ENCODE peak calls at places on chromosome 21, in four cellular contexts. One of them, this sample, is unnamed.

GRCh38 chr21:14699433-14700410 is 153.6 kb upstream of the SAMSN1 start:
- DNase-seq in hypothalamus: no peak
- DNase-seq in fibroblast of the conjunctiva: no peak
- DNase-seq in stimulated activated CD8-positive, alpha-beta memory T cell treated with anti-CD3 and anti-CD28 coated beads, Interleukin-12 subunit alpha, Interleukin-12 subunit beta, amount 100 ng/mL, for 4 hours: no peak
- DNase-seq in this sample: no peak

GRCh38 chr21:27769763-27770162 is 802.9 kb upstream of the ADAMTS5 start:
- DNase-seq in hypothalamus: no peak
- DNase-seq in fibroblast of the conjunctiva: no peak
- DNase-seq in stimulated activated CD8-positive, alpha-beta memory T cell treated with anti-CD3 and anti-CD28 coated beads, Interleukin-12 subunit alpha, Interleukin-12 subunit beta, amount 100 ng/mL, for 4 hours: no peak
- DNase-seq in this sample: no peak

GRCh38 chr21:39633770-39634181 is 21.0 kb downstream of the B3GALT5 start:
- DNase-seq in hypothalamus: no peak
- DNase-seq in fibroblast of the conjunctiva: peak
- DNase-seq in stimulated activated CD8-positive, alpha-beta memory T cell treated with anti-CD3 and anti-CD28 coated beads, Interleukin-12 subunit alpha, Interleukin-12 subunit beta, amount 100 ng/mL, for 4 hours: no peak
- DNase-seq in this sample: no peak

GRCh38 chr21:25577765-25578069 is 29.6 kb downstream of the MRPL39 start:
- DNase-seq in hypothalamus: no peak
- DNase-seq in fibroblast of the conjunctiva: no peak
- DNase-seq in stimulated activated CD8-positive, alpha-beta memory T cell treated with anti-CD3 and anti-CD28 coated beads, Interleukin-12 subunit alpha, Interleukin-12 subunit beta, amount 100 ng/mL, for 4 hours: no peak
- DNase-seq in this sample: no peak

GRCh38 chr21:26199471-26199870 is 28.9 kb upstream of the APP start:
- DNase-seq in hypothalamus: no peak
- DNase-seq in fibroblast of the conjunctiva: no peak
- DNase-seq in stimulated activated CD8-positive, alpha-beta memory T cell treated with anti-CD3 and anti-CD28 coated beads, Interleukin-12 subunit alpha, Interleukin-12 subunit beta, amount 100 ng/mL, for 4 hours: no peak
- DNase-seq in this sample: no peak

GRCh38 chr21:45017376-45017960 is 56.9 kb upstream of the ADARB1 start:
- DNase-seq in hypothalamus: no peak
- DNase-seq in fibroblast of the conjunctiva: no peak
- DNase-seq in stimulated activated CD8-positive, alpha-beta memory T cell treated with anti-CD3 and anti-CD28 coated beads, Interleukin-12 subunit alpha, Interleukin-12 subunit beta, amount 100 ng/mL, for 4 hours: no peak
- DNase-seq in this sample: no peak

GRCh38 chr21:41328660-41329300 is 12.2 kb downstream of the FAM3B start:
- DNase-seq in hypothalamus: no peak
- DNase-seq in fibroblast of the conjunctiva: no peak
- DNase-seq in stimulated activated CD8-positive, alpha-beta memory T cell treated with anti-CD3 and anti-CD28 coated beads, Interleukin-12 subunit alpha, Interleukin-12 subunit beta, amount 100 ng/mL, for 4 hours: no peak
- DNase-seq in this sample: no peak

GRCh38 chr21:46195595-46196195 is 11.4 kb upstream of the SPATC1L start:
- DNase-seq in hypothalamus: no peak
- DNase-seq in fibroblast of the conjunctiva: no peak
- DNase-seq in stimulated activated CD8-positive, alpha-beta memory T cell treated with anti-CD3 and anti-CD28 coated beads, Interleukin-12 subunit alpha, Interleukin-12 subunit beta, amount 100 ng/mL, for 4 hours: no peak
- DNase-seq in this sample: peak

GRCh38 chr21:15057290-15057689 is 7.5 kb downstream of the NRIP1 start:
- DNase-seq in hypothalamus: no peak
- DNase-seq in fibroblast of the conjunctiva: no peak
- DNase-seq in stimulated activated CD8-positive, alpha-beta memory T cell treated with anti-CD3 and anti-CD28 coated beads, Interleukin-12 subunit alpha, Interleukin-12 subunit beta, amount 100 ng/mL, for 4 hours: no peak
- DNase-seq in this sample: no peak

This sample was measured in progenitor cell of endocrine pancreas.